ENCODE peak calls at places on chromosomes 16 and 17, in five cellular contexts. I, P, K, Y and T are unnamed samples.

GRCh38 chr16:56649820-56650219 is 1.9 kb upstream of the MT1B start:
- DNase-seq in I (no peak), P (no peak), K (no peak), Y (no peak), T (no peak)

GRCh38 chr16:25097304-25097988 is 14.1 kb upstream of the LCMT1 start:
- DNase-seq in I (no peak), P (peak; percentile 54), K (peak; percentile 67), Y (no peak), T (no peak)

GRCh38 chr17:36657763-36658490 is 56.5 kb downstream of the MRM1 start:
- DNase-seq in I (no peak), P (no peak), K (peak; percentile 12), Y (peak; percentile 19), T (peak; percentile 63)

GRCh38 chr17:7023576-7024401 is 939 bp downstream of the BCL6B start:
- DNase-seq in I (no peak), P (peak; percentile 95), K (peak; percentile 73), Y (peak; percentile 85), T (no peak)

GRCh38 chr17:32497431-32498205 is 10.8 kb downstream of the CDK5R1 start:
- DNase-seq in I (no peak), P (peak; percentile 44), K (peak; percentile 41), Y (no peak), T (no peak)

GRCh38 chr16:75550211-75550662 is 5.8 kb downstream of the TMEM231 start:
- DNase-seq in I (no peak), P (peak; percentile 65), K (peak; percentile 55), Y (no peak), T (peak; percentile 43)

GRCh38 chr17:27329146-27329805 is 35.4 kb downstream of the WSB1 start:
- DNase-seq in I (peak; percentile 86), P (no peak), K (no peak), Y (no peak), T (no peak)

GRCh38 chr17:57085448-57086068 is 512 bp downstream of the AKAP1 start:
- DNase-seq in I (peak; percentile 90), P (peak; percentile 27), K (peak; percentile 36), Y (peak; percentile 68), T (peak; percentile 38)

GRCh38 chr17:50550661-50551432 is 3.9 kb downstream of the SPATA20 start:
- DNase-seq in I (no peak), P (peak; percentile 91), K (peak; percentile 72), Y (peak; percentile 87), T (peak; percentile 88)

GRCh38 chr16:87922250-87922871 is 14.0 kb downstream of the CA5A start:
- DNase-seq in I (no peak), P (peak; percentile 18), K (no peak), Y (no peak), T (no peak)

GRCh38 chr16:22395960-22396359 is 21.5 kb upstream of the CDR2 start:
- DNase-seq in I (no peak), P (no peak), K (no peak), Y (no peak), T (no peak)

GRCh38 chr17:33494156-33494555 is 201.1 kb upstream of the ASIC2 start:
- DNase-seq in I (no peak), P (peak; percentile 55), K (peak; percentile 3), Y (no peak), T (no peak)

DNA sequence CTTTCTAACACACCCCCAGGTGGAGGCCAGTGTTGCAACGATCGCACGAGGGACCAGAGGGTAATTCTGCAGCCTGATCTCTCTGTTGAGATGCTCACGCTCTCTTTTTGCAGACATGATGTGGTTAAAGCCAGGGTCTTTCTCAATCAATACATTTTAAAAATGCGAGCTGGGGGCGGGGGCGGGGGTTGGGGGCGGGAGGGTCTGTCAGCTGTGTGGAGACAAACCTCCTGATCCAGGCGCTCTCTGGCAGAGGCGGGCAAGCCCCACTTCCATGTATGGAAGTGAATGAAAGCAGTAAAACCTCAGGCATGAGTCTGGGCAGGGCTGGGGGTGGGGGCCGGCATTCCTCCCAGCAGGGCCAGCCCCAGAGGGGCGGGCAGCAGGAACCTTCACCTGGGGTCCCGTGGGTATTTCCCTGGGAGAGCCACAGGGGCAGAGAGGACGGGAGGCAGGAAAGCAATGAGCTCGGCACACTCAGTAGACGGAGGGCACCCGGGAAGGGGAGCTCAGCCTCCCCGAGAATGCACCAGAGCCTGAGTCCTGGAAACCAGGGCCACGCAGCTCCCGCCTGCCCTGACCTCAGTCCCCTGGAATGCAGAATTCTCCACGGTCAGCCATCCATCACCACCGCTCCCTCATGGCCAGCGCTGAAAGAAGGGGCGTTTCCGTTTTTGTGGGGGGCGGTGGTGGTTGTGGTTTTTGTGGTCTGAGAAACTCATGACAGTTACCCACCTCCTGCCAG is 28.0 kb downstream of the NXN start:
- DNase-seq in I (no peak), P (peak; percentile 42), K (peak; percentile 93), Y (peak; percentile 73), T (peak; percentile 16)
- TF ChIP-seq CTCF in I (no peak), P (no peak), K (no peak), Y (no peak), T (no peak)

GRCh38 chr16:1899641-1900451 is 18.4 kb downstream of the HS3ST6 start:
- DNase-seq in I (no peak), P (no peak), K (no peak), Y (no peak), T (no peak)
- TF ChIP-seq CTCF in I (no peak), P (no peak), K (no peak), Y (no peak), T (no peak)

DNA sequence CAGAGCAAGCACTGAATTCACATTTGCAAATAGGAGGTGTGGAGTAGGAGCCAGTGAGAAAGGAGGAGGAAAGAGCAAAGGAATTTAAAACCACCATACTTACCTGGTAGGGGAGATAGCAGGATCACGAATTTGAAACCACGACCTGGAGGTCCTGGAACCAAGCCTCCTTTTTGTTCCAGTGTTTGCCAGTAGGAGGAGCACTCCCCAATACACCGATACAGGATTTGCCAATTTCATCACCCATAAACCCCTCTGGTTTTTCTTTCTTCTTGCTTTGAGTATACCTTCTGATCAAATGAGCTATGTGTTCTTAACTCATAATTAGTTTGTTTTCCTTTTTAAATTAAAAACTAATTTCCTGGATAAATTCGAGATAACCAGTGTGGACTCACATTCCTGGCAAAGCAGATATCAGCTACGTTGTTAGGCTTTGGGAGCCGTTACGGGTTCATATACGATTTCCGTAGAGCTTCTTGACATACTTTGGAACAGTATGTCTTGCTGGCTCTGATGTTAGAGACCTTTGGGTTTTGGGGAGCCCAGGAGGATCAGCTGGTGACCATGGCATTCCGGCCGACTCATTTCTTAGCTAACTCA is 22.7 kb downstream of the BCO1 start:
- DNase-seq in I (no peak), P (peak; percentile 38), K (no peak), Y (no peak), T (peak; percentile 58)
- TF ChIP-seq CTCF in I (no peak), P (peak; percentile 79), K (peak; percentile 65), Y (no peak), T (peak; percentile 81)

GRCh38 chr17:17841620-17842025 is 4.8 kb upstream of the SREBF1 start:
- DNase-seq in I (no peak), P (no peak), K (no peak), Y (no peak), T (no peak)
- TF ChIP-seq CTCF in I (no peak), P (no peak), K (no peak), Y (no peak), T (no peak)